ENCODE peak calls at places on chromosomes 5 and 9, in eight cellular contexts. One of them, this sample, is unnamed.
A peak's percentile ranks its signal among the peaks of the same experiment; 100 is the strongest.

GRCh38 chr5:160442824-160443431 is 21.3 kb downstream of the PTTG1 start:
- DNase-seq in psoas muscle: no peak
- DNase-seq in neuronal stem cell: no peak
- DNase-seq in uterus: no peak
- DNase-seq in cardiac muscle cell: no peak
- DNase-seq in heart left ventricle: no peak
- DNase-seq in mesenchymal stem cell: no peak
- DNase-seq in tibial nerve: no peak
- DNase-seq in this sample: no peak

GRCh38 chr5:6783787-6784186 is 70.6 kb downstream of the TENT4A start:
- DNase-seq in psoas muscle: no peak
- DNase-seq in neuronal stem cell: no peak
- DNase-seq in uterus: no peak
- DNase-seq in cardiac muscle cell: peak; percentile 56
- DNase-seq in heart left ventricle: no peak
- DNase-seq in mesenchymal stem cell: no peak
- DNase-seq in tibial nerve: no peak
- DNase-seq in this sample: no peak

GRCh38 chr5:16964821-16965220 is 28.7 kb upstream of the MYO10 start:
- DNase-seq in psoas muscle: no peak
- DNase-seq in neuronal stem cell: no peak
- DNase-seq in uterus: no peak
- DNase-seq in cardiac muscle cell: no peak
- DNase-seq in heart left ventricle: no peak
- DNase-seq in mesenchymal stem cell: no peak
- DNase-seq in tibial nerve: no peak
- DNase-seq in this sample: no peak

GRCh38 chr9:38336341-38336740 is 56.2 kb upstream of the ALDH1B1 start:
- DNase-seq in psoas muscle: no peak
- DNase-seq in neuronal stem cell: no peak
- DNase-seq in uterus: no peak
- DNase-seq in cardiac muscle cell: no peak
- DNase-seq in heart left ventricle: no peak
- DNase-seq in mesenchymal stem cell: no peak
- DNase-seq in tibial nerve: no peak
- DNase-seq in this sample: no peak

GRCh38 chr9:97766092-97766491 is 69.0 kb upstream of the XPA start:
- DNase-seq in psoas muscle: no peak
- DNase-seq in neuronal stem cell: no peak
- DNase-seq in uterus: no peak
- DNase-seq in cardiac muscle cell: peak; percentile 20
- DNase-seq in heart left ventricle: no peak
- DNase-seq in mesenchymal stem cell: no peak
- DNase-seq in tibial nerve: no peak
- DNase-seq in this sample: no peak

GRCh38 chr5:112024769-112025168 is 267.8 kb upstream of the NREP start:
- DNase-seq in psoas muscle: no peak
- DNase-seq in neuronal stem cell: no peak
- DNase-seq in uterus: no peak
- DNase-seq in cardiac muscle cell: no peak
- DNase-seq in heart left ventricle: no peak
- DNase-seq in mesenchymal stem cell: peak; percentile 7
- DNase-seq in tibial nerve: no peak
- DNase-seq in this sample: no peak

GRCh38 chr5:120823316-120823715 is 359.2 kb downstream of the PRR16 start:
- DNase-seq in psoas muscle: no peak
- DNase-seq in neuronal stem cell: no peak
- DNase-seq in uterus: no peak
- DNase-seq in cardiac muscle cell: no peak
- DNase-seq in heart left ventricle: no peak
- DNase-seq in mesenchymal stem cell: peak; percentile 16
- DNase-seq in tibial nerve: no peak
- DNase-seq in this sample: no peak

GRCh38 chr9:110255417-110256141 is 728 bp downstream of the TXN start:
- DNase-seq in psoas muscle: peak; percentile 70
- DNase-seq in neuronal stem cell: no peak
- DNase-seq in uterus: peak; percentile 39
- DNase-seq in cardiac muscle cell: peak; percentile 49
- DNase-seq in heart left ventricle: peak; percentile 57
- DNase-seq in mesenchymal stem cell: peak; percentile 61
- DNase-seq in tibial nerve: peak; percentile 38
- DNase-seq in this sample: peak; percentile 79

GRCh38 chr9:119639287-119639955 is 270.2 kb upstream of the BRINP1 start:
- DNase-seq in psoas muscle: no peak
- DNase-seq in neuronal stem cell: peak; percentile 38
- DNase-seq in uterus: no peak
- DNase-seq in cardiac muscle cell: no peak
- DNase-seq in heart left ventricle: no peak
- DNase-seq in mesenchymal stem cell: no peak
- DNase-seq in tibial nerve: no peak
- DNase-seq in this sample: peak; percentile 61

GRCh38 chr9:110183208-110184145 is 24.5 kb downstream of the C9orf152 start:
- DNase-seq in psoas muscle: no peak
- DNase-seq in neuronal stem cell: peak; percentile 61
- DNase-seq in uterus: peak; percentile 57
- DNase-seq in cardiac muscle cell: peak; percentile 87
- DNase-seq in heart left ventricle: peak; percentile 43
- DNase-seq in mesenchymal stem cell: peak; percentile 74
- DNase-seq in tibial nerve: no peak
- DNase-seq in this sample: peak; percentile 85

GRCh38 chr5:177557041-177557647 is 2.8 kb upstream of the FAM193B start:
- DNase-seq in psoas muscle: no peak
- DNase-seq in neuronal stem cell: no peak
- DNase-seq in uterus: no peak
- DNase-seq in cardiac muscle cell: no peak
- DNase-seq in heart left ventricle: no peak
- DNase-seq in mesenchymal stem cell: no peak
- DNase-seq in tibial nerve: no peak
- DNase-seq in this sample: peak; percentile 73

GRCh38 chr5:7078901-7079300 is 317.0 kb upstream of the ADCY2 start:
- DNase-seq in psoas muscle: no peak
- DNase-seq in neuronal stem cell: peak; percentile 24
- DNase-seq in uterus: no peak
- DNase-seq in cardiac muscle cell: no peak
- DNase-seq in heart left ventricle: no peak
- DNase-seq in mesenchymal stem cell: no peak
- DNase-seq in tibial nerve: no peak
- DNase-seq in this sample: peak; percentile 42

GRCh38 chr9:134419684-134420076 is 93.4 kb downstream of the RXRA start:
- DNase-seq in psoas muscle: no peak
- DNase-seq in neuronal stem cell: no peak
- DNase-seq in uterus: no peak
- DNase-seq in cardiac muscle cell: no peak
- DNase-seq in heart left ventricle: no peak
- DNase-seq in mesenchymal stem cell: no peak
- DNase-seq in tibial nerve: no peak
- DNase-seq in this sample: peak; percentile 36

GRCh38 chr5:42021119-42021518 is 96.0 kb downstream of the FBXO4 start:
- DNase-seq in psoas muscle: no peak
- DNase-seq in neuronal stem cell: no peak
- DNase-seq in uterus: no peak
- DNase-seq in cardiac muscle cell: peak; percentile 6
- DNase-seq in heart left ventricle: no peak
- DNase-seq in mesenchymal stem cell: peak; percentile 54
- DNase-seq in tibial nerve: no peak
- DNase-seq in this sample: no peak

GRCh38 chr9:137953683-137954438 is 76.3 kb downstream of the CACNA1B start:
- DNase-seq in psoas muscle: no peak
- DNase-seq in neuronal stem cell: no peak
- DNase-seq in uterus: no peak
- DNase-seq in cardiac muscle cell: no peak
- DNase-seq in heart left ventricle: no peak
- DNase-seq in mesenchymal stem cell: no peak
- DNase-seq in tibial nerve: no peak
- DNase-seq in this sample: no peak

GRCh38 chr9:29882767-29883166 is 2309.5 kb upstream of the C9orf72 start:
- DNase-seq in psoas muscle: no peak
- DNase-seq in neuronal stem cell: no peak
- DNase-seq in uterus: no peak
- DNase-seq in cardiac muscle cell: no peak
- DNase-seq in heart left ventricle: no peak
- DNase-seq in mesenchymal stem cell: no peak
- DNase-seq in tibial nerve: no peak
- DNase-seq in this sample: no peak

GRCh38 chr9:34717996-34718614 is 8.2 kb upstream of the CCL21 start:
- DNase-seq in psoas muscle: no peak
- DNase-seq in neuronal stem cell: no peak
- DNase-seq in uterus: no peak
- DNase-seq in cardiac muscle cell: no peak
- DNase-seq in heart left ventricle: no peak
- DNase-seq in mesenchymal stem cell: peak; percentile 43
- DNase-seq in tibial nerve: no peak
- DNase-seq in this sample: no peak

GRCh38 chr5:117054808-117055398 is 480.3 kb upstream of the SEMA6A start:
- DNase-seq in psoas muscle: no peak
- DNase-seq in neuronal stem cell: no peak
- DNase-seq in uterus: no peak
- DNase-seq in cardiac muscle cell: no peak
- DNase-seq in heart left ventricle: no peak
- DNase-seq in mesenchymal stem cell: peak; percentile 12
- DNase-seq in tibial nerve: no peak
- DNase-seq in this sample: no peak

GRCh38 chr9:105963700-105964099 is 269.4 kb downstream of the TMEM38B start:
- DNase-seq in psoas muscle: no peak
- DNase-seq in neuronal stem cell: no peak
- DNase-seq in uterus: no peak
- DNase-seq in cardiac muscle cell: no peak
- DNase-seq in heart left ventricle: no peak
- DNase-seq in mesenchymal stem cell: no peak
- DNase-seq in tibial nerve: no peak
- DNase-seq in this sample: no peak

GRCh38 chr9:114461468-114461867 is 43.8 kb downstream of the WHRN start:
- DNase-seq in psoas muscle: no peak
- DNase-seq in neuronal stem cell: no peak
- DNase-seq in uterus: no peak
- DNase-seq in cardiac muscle cell: no peak
- DNase-seq in heart left ventricle: no peak
- DNase-seq in mesenchymal stem cell: no peak
- DNase-seq in tibial nerve: no peak
- DNase-seq in this sample: no peak

GRCh38 chr9:111815200-111816070 is 20.7 kb upstream of the SHOC1 start:
- DNase-seq in psoas muscle: no peak
- DNase-seq in neuronal stem cell: no peak
- DNase-seq in uterus: no peak
- DNase-seq in cardiac muscle cell: no peak
- DNase-seq in heart left ventricle: no peak
- DNase-seq in mesenchymal stem cell: no peak
- DNase-seq in tibial nerve: no peak
- DNase-seq in this sample: no peak

GRCh38 chr5:159088371-159088770 is 11.3 kb downstream of the EBF1 start:
- DNase-seq in psoas muscle: no peak
- DNase-seq in neuronal stem cell: no peak
- DNase-seq in uterus: no peak
- DNase-seq in cardiac muscle cell: no peak
- DNase-seq in heart left ventricle: no peak
- DNase-seq in mesenchymal stem cell: no peak
- DNase-seq in tibial nerve: no peak
- DNase-seq in this sample: no peak

GRCh38 chr5:159082491-159082890 is 17.2 kb downstream of the EBF1 start:
- DNase-seq in psoas muscle: no peak
- DNase-seq in neuronal stem cell: no peak
- DNase-seq in uterus: no peak
- DNase-seq in cardiac muscle cell: no peak
- DNase-seq in heart left ventricle: no peak
- DNase-seq in mesenchymal stem cell: no peak
- DNase-seq in tibial nerve: no peak
- DNase-seq in this sample: no peak

GRCh38 chr5:159089675-159090074 is 10.0 kb downstream of the EBF1 start:
- DNase-seq in psoas muscle: no peak
- DNase-seq in neuronal stem cell: no peak
- DNase-seq in uterus: no peak
- DNase-seq in cardiac muscle cell: no peak
- DNase-seq in heart left ventricle: no peak
- DNase-seq in mesenchymal stem cell: no peak
- DNase-seq in tibial nerve: no peak
- DNase-seq in this sample: no peak

GRCh38 chr5:159083532-159083931 is 16.2 kb downstream of the EBF1 start:
- DNase-seq in psoas muscle: no peak
- DNase-seq in neuronal stem cell: no peak
- DNase-seq in uterus: no peak
- DNase-seq in cardiac muscle cell: no peak
- DNase-seq in heart left ventricle: no peak
- DNase-seq in mesenchymal stem cell: no peak
- DNase-seq in tibial nerve: no peak
- DNase-seq in this sample: no peak

GRCh38 chr5:159084053-159084452 is 15.7 kb downstream of the EBF1 start:
- DNase-seq in psoas muscle: no peak
- DNase-seq in neuronal stem cell: no peak
- DNase-seq in uterus: no peak
- DNase-seq in cardiac muscle cell: no peak
- DNase-seq in heart left ventricle: no peak
- DNase-seq in mesenchymal stem cell: no peak
- DNase-seq in tibial nerve: no peak
- DNase-seq in this sample: no peak
- H3K4me1 ChIP-seq in psoas muscle: no peaks in the 10 kb centered on the region
- H3K4me1 ChIP-seq in neuronal stem cell: peaks cover 8% of the 10 kb centered on the region
- H3K4me1 ChIP-seq in uterus: no peaks in the 10 kb centered on the region
- H3K4me1 ChIP-seq in cardiac muscle cell: no peaks in the 10 kb centered on the region
- H3K4me1 ChIP-seq in heart left ventricle: peaks cover 10% of the 10 kb centered on the region
- H3K4me1 ChIP-seq in mesenchymal stem cell: no peaks in the 10 kb centered on the region
- H3K4me1 ChIP-seq in tibial nerve: no peaks in the 10 kb centered on the region
- H3K4me1 ChIP-seq in this sample: no peaks in the 10 kb centered on the region

GRCh38 chr5:1445895-1446601 is 808 bp upstream of the SLC6A3 start:
- DNase-seq in psoas muscle: peak; percentile 7
- DNase-seq in neuronal stem cell: no peak
- DNase-seq in uterus: no peak
- DNase-seq in cardiac muscle cell: no peak
- DNase-seq in heart left ventricle: no peak
- DNase-seq in mesenchymal stem cell: no peak
- DNase-seq in tibial nerve: no peak
- DNase-seq in this sample: no peak
- H3K4me3 ChIP-seq in psoas muscle: no peak overlapping the region
- H3K4me3 ChIP-seq in neuronal stem cell: no peak overlapping the region
- H3K4me3 ChIP-seq in uterus: no peak overlapping the region
- H3K4me3 ChIP-seq in cardiac muscle cell: no peak overlapping the region
- H3K4me3 ChIP-seq in heart left ventricle: no peak overlapping the region
- H3K4me3 ChIP-seq in mesenchymal stem cell: no peak overlapping the region
- H3K4me3 ChIP-seq in tibial nerve: no peak overlapping the region
- H3K4me3 ChIP-seq in this sample: no peak overlapping the region

DNA sequence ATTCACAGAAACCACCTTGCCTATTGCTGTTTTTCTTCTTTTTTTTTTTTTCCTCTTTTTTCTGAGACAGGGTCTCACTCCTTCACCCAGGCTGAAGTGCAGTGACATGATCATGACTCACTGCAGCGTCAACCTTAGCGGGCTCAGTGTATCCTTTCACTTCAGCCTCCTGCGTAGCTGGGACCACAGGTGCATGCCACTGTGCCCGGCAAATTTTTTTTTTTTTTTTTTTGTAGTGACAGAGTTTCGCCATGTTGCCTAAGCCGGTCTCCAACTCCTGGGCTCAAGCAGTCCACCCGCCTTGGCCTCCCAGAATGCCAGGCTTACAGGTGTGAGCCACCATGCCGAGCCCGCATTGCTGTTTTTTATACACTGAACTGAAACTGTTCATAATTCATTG is 13.8 kb downstream of the MAP3K1 start:
- DNase-seq in psoas muscle: no peak
- DNase-seq in neuronal stem cell: no peak
- DNase-seq in uterus: no peak
- DNase-seq in cardiac muscle cell: no peak
- DNase-seq in heart left ventricle: no peak
- DNase-seq in mesenchymal stem cell: peak; percentile 64
- DNase-seq in tibial nerve: no peak
- DNase-seq in this sample: no peak
- H3K4me1 ChIP-seq in psoas muscle: peaks cover 42% of the 10 kb centered on the region
- H3K4me1 ChIP-seq in neuronal stem cell: peaks cover 17% of the 10 kb centered on the region
- H3K4me1 ChIP-seq in uterus: no peaks in the 10 kb centered on the region
- H3K4me1 ChIP-seq in cardiac muscle cell: peaks cover 66% of the 10 kb centered on the region
- H3K4me1 ChIP-seq in heart left ventricle: peaks cover 71% of the 10 kb centered on the region
- H3K4me1 ChIP-seq in mesenchymal stem cell: peaks cover 18% of the 10 kb centered on the region
- H3K4me1 ChIP-seq in tibial nerve: peaks cover 58% of the 10 kb centered on the region
- H3K4me1 ChIP-seq in this sample: peaks cover 34% of the 10 kb centered on the region

GRCh38 chr5:138274189-138274853 is at the start of gene GFRA3:
- DNase-seq in psoas muscle: no peak
- DNase-seq in neuronal stem cell: peak; percentile 43
- DNase-seq in uterus: peak; percentile 17
- DNase-seq in cardiac muscle cell: peak; percentile 30
- DNase-seq in heart left ventricle: no peak
- DNase-seq in mesenchymal stem cell: peak; percentile 6
- DNase-seq in tibial nerve: no peak
- DNase-seq in this sample: peak; percentile 28
- H3K4me3 ChIP-seq in psoas muscle: peak within 1 kb of the TSS; percentile 64
- H3K4me3 ChIP-seq in neuronal stem cell: peak within 1 kb of the TSS; percentile 81
- H3K4me3 ChIP-seq in uterus: peak within 1 kb of the TSS; percentile 3
- H3K4me3 ChIP-seq in cardiac muscle cell: peak within 1 kb of the TSS; percentile 42
- H3K4me3 ChIP-seq in heart left ventricle: peak within 1 kb of the TSS; percentile 48
- H3K4me3 ChIP-seq in mesenchymal stem cell: peak within 1 kb of the TSS; percentile 47
- H3K4me3 ChIP-seq in tibial nerve: peak within 1 kb of the TSS; percentile 27
- H3K4me3 ChIP-seq in this sample: no peak within 1 kb of the TSS